ENCODE peak calls at places on chromosomes 1 and 21, in seven cellular contexts. One of them, this sample, is unnamed.

GRCh38 chr1:45018599-45019230 is 6.7 kb downstream of the UROD start:
- DNase-seq in fibroblast of pulmonary artery: peak
- DNase-seq in foreskin fibroblast: peak
- DNase-seq in adrenal gland: peak
- DNase-seq in fibroblast of the aortic adventitia: peak
- DNase-seq in left ventricle myocardium inferior: no peak
- DNase-seq in PC-3: peak
- DNase-seq in this sample: peak

GRCh38 chr21:43703068-43703880 is 15.7 kb upstream of the PDXK start:
- DNase-seq in left ventricle myocardium inferior: peak
- DNase-seq in fibroblast of the aortic adventitia: peak
- DNase-seq in adrenal gland: peak
- DNase-seq in foreskin fibroblast: peak
- DNase-seq in fibroblast of pulmonary artery: peak
- DNase-seq in PC-3: no peak
- DNase-seq in this sample: no peak

GRCh38 chr1:4602536-4603316 is 51.7 kb upstream of the AJAP1 start:
- DNase-seq in PC-3: no peak
- DNase-seq in foreskin fibroblast: no peak
- DNase-seq in fibroblast of pulmonary artery: no peak
- DNase-seq in fibroblast of the aortic adventitia: no peak
- DNase-seq in left ventricle myocardium inferior: no peak
- DNase-seq in adrenal gland: no peak
- DNase-seq in this sample: no peak

GRCh38 chr1:221458430-221459156 is 283.3 kb downstream of the DUSP10 start:
- DNase-seq in PC-3: no peak
- DNase-seq in fibroblast of pulmonary artery: peak
- DNase-seq in foreskin fibroblast: peak
- DNase-seq in fibroblast of the aortic adventitia: peak
- DNase-seq in left ventricle myocardium inferior: no peak
- DNase-seq in adrenal gland: no peak
- DNase-seq in this sample: no peak

GRCh38 chr1:9238550-9238949 is 4.0 kb downstream of the H6PD start:
- DNase-seq in PC-3: no peak
- DNase-seq in foreskin fibroblast: peak
- DNase-seq in fibroblast of pulmonary artery: no peak
- DNase-seq in adrenal gland: no peak
- DNase-seq in fibroblast of the aortic adventitia: no peak
- DNase-seq in left ventricle myocardium inferior: no peak
- DNase-seq in this sample: peak

GRCh38 chr1:169312084-169312954 is 55.3 kb downstream of the NME7 start:
- DNase-seq in foreskin fibroblast: peak
- DNase-seq in fibroblast of the aortic adventitia: peak
- DNase-seq in PC-3: peak
- DNase-seq in fibroblast of pulmonary artery: peak
- DNase-seq in adrenal gland: peak
- DNase-seq in left ventricle myocardium inferior: no peak
- DNase-seq in this sample: no peak

GRCh38 chr21:31343680-31344480 is at the start of gene TIAM1:
- DNase-seq in foreskin fibroblast: peak
- DNase-seq in adrenal gland: peak
- DNase-seq in fibroblast of pulmonary artery: peak
- DNase-seq in fibroblast of the aortic adventitia: peak
- DNase-seq in PC-3: peak
- DNase-seq in left ventricle myocardium inferior: peak
- DNase-seq in this sample: no peak

GRCh38 chr1:88802950-88803349 is 88.4 kb downstream of the GTF2B start:
- DNase-seq in left ventricle myocardium inferior: no peak
- DNase-seq in adrenal gland: no peak
- DNase-seq in fibroblast of the aortic adventitia: peak
- DNase-seq in foreskin fibroblast: peak
- DNase-seq in PC-3: peak
- DNase-seq in fibroblast of pulmonary artery: peak
- DNase-seq in this sample: no peak

GRCh38 chr1:7457811-7458210 is 313.3 kb upstream of the VAMP3 start:
- DNase-seq in foreskin fibroblast: no peak
- DNase-seq in fibroblast of pulmonary artery: no peak
- DNase-seq in adrenal gland: no peak
- DNase-seq in PC-3: no peak
- DNase-seq in fibroblast of the aortic adventitia: no peak
- DNase-seq in left ventricle myocardium inferior: no peak
- DNase-seq in this sample: no peak

GRCh38 chr1:7462627-7463026 is 308.5 kb upstream of the VAMP3 start:
- DNase-seq in foreskin fibroblast: no peak
- DNase-seq in left ventricle myocardium inferior: no peak
- DNase-seq in PC-3: no peak
- DNase-seq in fibroblast of the aortic adventitia: no peak
- DNase-seq in fibroblast of pulmonary artery: no peak
- DNase-seq in adrenal gland: no peak
- DNase-seq in this sample: no peak

GRCh38 chr1:7459915-7460314 is 311.2 kb upstream of the VAMP3 start:
- DNase-seq in fibroblast of the aortic adventitia: no peak
- DNase-seq in left ventricle myocardium inferior: no peak
- DNase-seq in adrenal gland: no peak
- DNase-seq in PC-3: no peak
- DNase-seq in fibroblast of pulmonary artery: no peak
- DNase-seq in foreskin fibroblast: no peak
- DNase-seq in this sample: no peak

GRCh38 chr1:7458946-7459345 is 312.1 kb upstream of the VAMP3 start:
- DNase-seq in left ventricle myocardium inferior: no peak
- DNase-seq in fibroblast of the aortic adventitia: no peak
- DNase-seq in PC-3: no peak
- DNase-seq in foreskin fibroblast: no peak
- DNase-seq in fibroblast of pulmonary artery: no peak
- DNase-seq in adrenal gland: no peak
- DNase-seq in this sample: no peak

GRCh38 chr1:7460807-7461206 is 310.3 kb upstream of the VAMP3 start:
- DNase-seq in foreskin fibroblast: no peak
- DNase-seq in fibroblast of pulmonary artery: no peak
- DNase-seq in fibroblast of the aortic adventitia: no peak
- DNase-seq in adrenal gland: no peak
- DNase-seq in PC-3: no peak
- DNase-seq in left ventricle myocardium inferior: no peak
- DNase-seq in this sample: no peak
- TF ChIP-seq CTCF in foreskin fibroblast: no peak
- TF ChIP-seq CTCF in fibroblast of pulmonary artery: no peak
- TF ChIP-seq CTCF in fibroblast of the aortic adventitia: no peak
- TF ChIP-seq CTCF in adrenal gland: no peak
- TF ChIP-seq CTCF in PC-3: no peak
- TF ChIP-seq CTCF in left ventricle myocardium inferior: no peak
- TF ChIP-seq CTCF in this sample: no peak

DNA sequence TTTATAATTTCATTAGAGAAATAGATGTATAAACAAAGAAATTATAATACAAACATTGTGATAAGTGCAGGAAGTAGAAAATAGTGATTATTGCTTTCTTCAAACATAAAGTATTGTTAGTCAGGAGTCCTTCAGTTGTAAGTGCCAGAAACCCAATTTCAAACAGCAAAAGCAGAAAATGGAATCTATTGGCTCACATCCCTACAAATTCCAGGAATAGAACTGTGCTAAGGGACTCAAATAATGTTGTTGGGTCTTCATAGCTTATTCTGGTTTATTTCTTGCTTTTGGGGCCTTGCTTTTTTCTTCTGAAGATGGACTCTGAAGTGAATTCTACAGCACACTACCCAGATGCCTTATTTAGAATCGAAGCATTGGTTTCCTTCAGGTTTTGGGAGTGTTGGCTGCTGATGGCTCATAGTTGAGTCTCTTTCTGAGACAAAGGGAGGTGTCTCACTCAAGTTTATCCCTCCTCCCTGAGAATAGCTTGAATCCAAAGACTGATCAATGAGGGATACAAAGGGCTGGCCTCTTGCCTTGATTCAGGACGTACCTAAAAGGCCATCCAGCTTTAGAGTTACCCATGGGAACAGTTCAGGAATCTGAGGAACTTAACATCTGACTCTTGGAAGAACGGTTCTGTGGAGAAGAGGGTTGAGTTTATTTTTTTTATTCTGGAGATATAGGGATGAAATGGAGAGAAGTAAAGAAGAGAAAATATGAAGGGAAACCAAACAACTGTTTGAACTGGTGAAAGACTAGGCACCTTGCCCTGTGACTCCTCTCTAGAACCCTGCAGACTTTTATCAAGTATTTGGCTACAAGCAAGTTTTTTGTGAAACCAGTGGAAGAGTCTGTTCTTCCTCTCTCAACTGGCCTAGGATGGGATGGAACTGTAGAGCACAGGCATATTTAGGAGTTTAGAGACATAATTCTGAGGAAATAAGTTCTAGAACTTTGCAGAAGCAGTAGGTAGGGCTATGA is 39.0 kb upstream of the ATG4C start:
- DNase-seq in left ventricle myocardium inferior: no peak
- DNase-seq in fibroblast of the aortic adventitia: peak
- DNase-seq in adrenal gland: no peak
- DNase-seq in fibroblast of pulmonary artery: no peak
- DNase-seq in PC-3: no peak
- DNase-seq in foreskin fibroblast: no peak
- DNase-seq in this sample: no peak
- H3K4me3 ChIP-seq in left ventricle myocardium inferior: no peak
- H3K4me3 ChIP-seq in fibroblast of the aortic adventitia: no peak
- H3K4me3 ChIP-seq in adrenal gland: no peak
- H3K4me3 ChIP-seq in fibroblast of pulmonary artery: no peak
- H3K4me3 ChIP-seq in PC-3: no peak
- H3K4me3 ChIP-seq in foreskin fibroblast: no peak
- H3K4me3 ChIP-seq in this sample: no peak

GRCh38 chr1:153976819-153977249 is 640 bp downstream of the JTB start:
- DNase-seq in fibroblast of pulmonary artery: no peak
- DNase-seq in adrenal gland: peak
- DNase-seq in foreskin fibroblast: peak
- DNase-seq in left ventricle myocardium inferior: no peak
- DNase-seq in fibroblast of the aortic adventitia: no peak
- DNase-seq in PC-3: no peak
- DNase-seq in this sample: no peak

GRCh38 chr1:153978274-153978909 is 918 bp upstream of the JTB start:
- DNase-seq in PC-3: no peak
- DNase-seq in fibroblast of pulmonary artery: no peak
- DNase-seq in foreskin fibroblast: peak
- DNase-seq in fibroblast of the aortic adventitia: no peak
- DNase-seq in adrenal gland: no peak
- DNase-seq in left ventricle myocardium inferior: no peak
- DNase-seq in this sample: no peak

GRCh38 chr1:153973478-153973877 is 4.0 kb downstream of the JTB start:
- DNase-seq in PC-3: no peak
- DNase-seq in foreskin fibroblast: no peak
- DNase-seq in left ventricle myocardium inferior: no peak
- DNase-seq in fibroblast of pulmonary artery: no peak
- DNase-seq in fibroblast of the aortic adventitia: no peak
- DNase-seq in adrenal gland: no peak
- DNase-seq in this sample: no peak

GRCh38 chr1:153973071-153973470 is 4.4 kb downstream of the JTB start:
- DNase-seq in adrenal gland: no peak
- DNase-seq in foreskin fibroblast: no peak
- DNase-seq in PC-3: no peak
- DNase-seq in fibroblast of pulmonary artery: no peak
- DNase-seq in left ventricle myocardium inferior: no peak
- DNase-seq in fibroblast of the aortic adventitia: no peak
- DNase-seq in this sample: no peak

DNA sequence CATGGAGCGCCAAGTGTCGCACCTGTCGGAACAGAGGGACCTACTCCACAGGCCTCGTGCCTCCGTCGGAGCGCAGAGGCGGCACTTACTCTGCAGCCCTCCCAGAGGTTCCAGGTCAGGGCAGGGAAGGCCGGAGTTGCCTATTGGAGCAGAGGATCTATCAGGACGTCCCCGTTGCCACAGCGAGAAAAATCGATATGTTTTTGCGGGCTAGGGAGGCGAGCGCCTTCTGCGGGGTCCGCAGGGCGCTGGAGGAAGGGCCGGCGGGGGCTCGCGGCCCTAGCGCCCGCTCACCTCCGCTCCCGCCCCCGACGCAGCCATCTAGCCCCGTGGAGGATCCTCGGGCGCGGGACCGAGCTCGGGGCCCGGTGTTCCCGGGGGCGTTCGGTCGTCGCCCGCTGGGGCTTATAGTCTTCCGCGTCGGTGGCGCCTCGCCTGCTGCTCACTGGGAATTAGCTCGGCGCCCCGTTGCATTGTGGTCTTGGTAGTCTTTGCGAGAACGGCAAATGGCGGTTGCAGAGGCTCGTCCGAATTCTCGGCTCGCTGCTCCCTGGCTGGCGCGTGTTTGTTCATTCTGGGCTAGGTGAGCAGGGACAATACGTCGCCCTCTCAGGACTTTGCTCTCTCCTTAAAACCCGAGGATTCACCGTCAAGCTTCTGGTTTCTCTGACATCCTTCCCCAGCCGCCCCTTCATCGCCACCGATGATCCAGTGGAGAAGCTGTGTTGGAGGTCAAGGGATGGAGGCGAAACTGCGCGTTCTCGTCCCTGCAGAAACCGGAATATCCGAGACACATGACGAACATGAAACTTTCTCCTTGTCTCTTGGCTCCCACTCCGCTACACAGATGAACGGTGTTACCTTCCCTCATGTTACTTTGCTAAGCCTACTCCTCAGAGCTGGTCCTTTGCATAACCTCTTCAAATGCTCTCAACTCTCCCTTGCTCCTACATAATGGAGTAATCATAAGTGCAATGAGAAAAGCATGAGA is at the start of gene JTB:
- DNase-seq in foreskin fibroblast: peak
- DNase-seq in fibroblast of the aortic adventitia: peak
- DNase-seq in PC-3: peak
- DNase-seq in left ventricle myocardium inferior: peak
- DNase-seq in adrenal gland: peak
- DNase-seq in fibroblast of pulmonary artery: peak
- DNase-seq in this sample: peak
- TF ChIP-seq CTCF in foreskin fibroblast: no peak
- TF ChIP-seq CTCF in fibroblast of the aortic adventitia: peak
- TF ChIP-seq CTCF in PC-3: no peak
- TF ChIP-seq CTCF in left ventricle myocardium inferior: peak
- TF ChIP-seq CTCF in adrenal gland: no peak
- TF ChIP-seq CTCF in fibroblast of pulmonary artery: no peak
- TF ChIP-seq CTCF in this sample: no peak

GRCh38 chr1:33306561-33307493 is 14.1 kb downstream of the A3GALT2 start:
- DNase-seq in fibroblast of the aortic adventitia: no peak
- DNase-seq in left ventricle myocardium inferior: no peak
- DNase-seq in foreskin fibroblast: peak
- DNase-seq in PC-3: no peak
- DNase-seq in adrenal gland: no peak
- DNase-seq in fibroblast of pulmonary artery: peak
- DNase-seq in this sample: no peak

GRCh38 chr1:33302325-33302724 is 18.6 kb downstream of the A3GALT2 start:
- DNase-seq in left ventricle myocardium inferior: no peak
- DNase-seq in PC-3: no peak
- DNase-seq in foreskin fibroblast: no peak
- DNase-seq in fibroblast of the aortic adventitia: no peak
- DNase-seq in adrenal gland: peak
- DNase-seq in fibroblast of pulmonary artery: peak
- DNase-seq in this sample: no peak

GRCh38 chr1:33305016-33305415 is 15.9 kb downstream of the A3GALT2 start:
- DNase-seq in foreskin fibroblast: no peak
- DNase-seq in fibroblast of the aortic adventitia: no peak
- DNase-seq in adrenal gland: no peak
- DNase-seq in left ventricle myocardium inferior: no peak
- DNase-seq in PC-3: no peak
- DNase-seq in fibroblast of pulmonary artery: no peak
- DNase-seq in this sample: no peak

GRCh38 chr1:33307494-33307864 is 13.4 kb downstream of the A3GALT2 start:
- DNase-seq in left ventricle myocardium inferior: no peak
- DNase-seq in foreskin fibroblast: no peak
- DNase-seq in fibroblast of the aortic adventitia: no peak
- DNase-seq in PC-3: no peak
- DNase-seq in fibroblast of pulmonary artery: no peak
- DNase-seq in adrenal gland: no peak
- DNase-seq in this sample: no peak

DNA sequence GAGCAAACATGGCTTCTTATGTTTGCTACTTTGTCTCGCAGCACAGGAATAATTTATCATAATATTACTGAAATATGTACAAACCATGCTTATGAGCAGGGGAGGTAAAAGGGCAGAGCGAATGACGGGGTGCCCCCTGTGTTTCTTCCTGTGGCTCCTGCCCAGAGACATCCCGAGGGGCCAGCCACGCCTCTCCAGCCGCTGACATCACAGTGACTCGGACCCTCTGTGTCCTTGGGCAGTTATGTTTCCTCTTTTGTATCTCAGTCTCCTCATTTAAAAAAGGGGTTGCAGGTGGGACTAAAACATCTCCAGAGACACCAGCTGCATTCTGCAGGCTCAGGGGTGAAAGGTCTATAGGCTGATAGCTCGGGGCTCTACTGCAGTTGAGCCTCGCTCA is 14.8 kb downstream of the A3GALT2 start:
- DNase-seq in foreskin fibroblast: no peak
- DNase-seq in left ventricle myocardium inferior: no peak
- DNase-seq in fibroblast of the aortic adventitia: no peak
- DNase-seq in fibroblast of pulmonary artery: no peak
- DNase-seq in PC-3: no peak
- DNase-seq in adrenal gland: no peak
- DNase-seq in this sample: no peak
- H3K4me3 ChIP-seq in foreskin fibroblast: no peak
- H3K4me3 ChIP-seq in left ventricle myocardium inferior: peak
- H3K4me3 ChIP-seq in fibroblast of the aortic adventitia: no peak
- H3K4me3 ChIP-seq in fibroblast of pulmonary artery: no peak
- H3K4me3 ChIP-seq in PC-3: no peak
- H3K4me3 ChIP-seq in adrenal gland: no peak
- H3K4me3 ChIP-seq in this sample: no peak